ENCODE peak calls at places on chromosomes 5 and 9, in nine cellular contexts. P is ovary, I is heart left ventricle, F is upper lobe of left lung, R is Peyer's patch, K is uterus, G is transverse colon, A is esophagus squamous epithelium, X is K562. Y is an unnamed sample.

GRCh38 chr9:77876091-77876490 is 155.5 kb downstream of the GNAQ start:
- DNase-seq in P (peak), I (peak), F (no peak), R (no peak), K (no peak), G (no peak), A (no peak), X (no peak), Y (peak)

GRCh38 chr9:8348756-8349155 is 549.2 kb upstream of the DMAC1 start:
- DNase-seq in P (no peak), I (no peak), F (no peak), R (no peak), K (no peak), G (no peak), A (no peak), X (no peak), Y (no peak)

GRCh38 chr5:88269222-88269771 is 652 bp upstream of the TMEM161B start:
- DNase-seq in P (no peak), I (no peak), F (no peak), R (no peak), K (no peak), G (peak), A (no peak), X (peak), Y (peak)

GRCh38 chr5:43815504-43815903 is 212.5 kb downstream of the NNT start:
- DNase-seq in P (no peak), I (no peak), F (no peak), R (no peak), K (no peak), G (no peak), A (no peak), X (no peak), Y (no peak)

GRCh38 chr9:99050292-99050911 is 54.5 kb upstream of the TGFBR1 start:
- DNase-seq in P (no peak), I (no peak), F (no peak), R (no peak), K (no peak), G (no peak), A (no peak), X (no peak), Y (no peak)

GRCh38 chr5:179274321-179275315 is 70.6 kb downstream of the ADAMTS2 start:
- DNase-seq in P (no peak), I (no peak), F (no peak), R (no peak), K (peak), G (no peak), A (no peak), X (no peak), Y (no peak)

GRCh38 chr5:116982035-116982434 is 407.4 kb upstream of the SEMA6A start:
- DNase-seq in P (no peak), I (no peak), F (no peak), R (no peak), K (no peak), G (no peak), A (no peak), X (no peak), Y (no peak)

GRCh38 chr9:98226968-98227367 is 28.5 kb downstream of the TBC1D2 start:
- DNase-seq in P (no peak), I (no peak), F (no peak), R (no peak), K (no peak), G (no peak), A (no peak), X (no peak), Y (no peak)

GRCh38 chr9:6413365-6414263 is 615 bp downstream of the UHRF2 start:
- DNase-seq in P (no peak), I (no peak), F (peak), R (peak), K (peak), G (peak), A (no peak), X (peak), Y (peak)

GRCh38 chr5:78326930-78327329 is 32.4 kb upstream of the AP3B1 start:
- DNase-seq in P (no peak), I (no peak), F (no peak), R (no peak), K (no peak), G (no peak), A (no peak), X (no peak), Y (no peak)

GRCh38 chr9:82606761-82607382 is 456.1 kb downstream of the RASEF start:
- DNase-seq in P (peak), I (no peak), F (peak), R (no peak), K (peak), G (peak), A (no peak), X (no peak), Y (peak)

GRCh38 chr9:27683181-27683580 is 109.9 kb upstream of the C9orf72 start:
- DNase-seq in P (no peak), I (no peak), F (no peak), R (no peak), K (no peak), G (no peak), A (no peak), X (no peak), Y (no peak)

GRCh38 chr5:96790851-96791513 is 16.8 kb downstream of the ERAP1 start:
- DNase-seq in P (no peak), I (no peak), F (no peak), R (peak), K (no peak), G (no peak), A (no peak), X (no peak), Y (no peak)

GRCh38 chr9:114336157-114336556 is 6.5 kb downstream of the ORM2 start:
- DNase-seq in P (no peak), I (no peak), F (no peak), R (no peak), K (no peak), G (no peak), A (no peak), X (no peak), Y (no peak)
- TF ChIP-seq POLR2A in P (no peak), I (no peak), F (no peak), R (no peak), K (no peak), G (no peak), A (no peak), X (no peak), Y (no peak)

GRCh38 chr9:137280478-137281344 is 3.2 kb downstream of the TOR4A start:
- DNase-seq in P (no peak), I (peak), F (no peak), R (no peak), K (no peak), G (no peak), A (no peak), X (no peak), Y (no peak)
- TF ChIP-seq CTCF in P (no peak), I (no peak), F (no peak), R (no peak), K (no peak), G (no peak), A (peak), X (no peak), Y (no peak)

GRCh38 chr9:125161284-125161918 is 18.1 kb upstream of the SCAI start:
- DNase-seq in P (no peak), I (no peak), F (peak), R (no peak), K (no peak), G (no peak), A (no peak), X (no peak), Y (peak)
- H3K27ac ChIP-seq in P (no peak), I (no peak), F (peak), R (peak), K (no peak), G (peak), A (peak), X (no peak), Y (peak)

GRCh38 chr9:25678147-25678666 is at the start of gene TUSC1:
- DNase-seq in P (peak), I (peak), F (peak), R (peak), K (peak), G (peak), A (peak), X (no peak), Y (peak)
- TF ChIP-seq POLR2A in P (peak), I (no peak), F (peak), R (no peak), K (peak), G (no peak), A (no peak), X (no peak), Y (peak)

GRCh38 chr5:31911291-31912265 is 262.5 kb downstream of the GOLPH3 start:
- DNase-seq in P (no peak), I (no peak), F (no peak), R (no peak), K (no peak), G (no peak), A (no peak), X (no peak), Y (no peak)
- TF ChIP-seq CTCF in P (no peak), I (no peak), F (no peak), R (no peak), K (no peak), G (no peak), A (no peak), X (no peak), Y (no peak)

Y was measured in thyroid gland.